ENCODE peak calls at places on chromosomes 2 and 18, in seven cellular contexts. A is MM.1S; D is cardiac fibroblast; E is CD8-positive, alpha-beta T cell; F is HL-60; N is cardiac muscle cell; B is LNCaP clone FGC. C is an unnamed sample.

GRCh38 chr2:85702172-85702571 is 8.0 kb downstream of the GNLY start:
- DNase-seq in F (no peak), D (peak), E (no peak), A (no peak), B (no peak), N (peak), C (peak)

GRCh38 chr2:32884346-32884745 is 62.4 kb upstream of the LTBP1 start:
- DNase-seq in N (no peak), A (no peak), B (no peak), F (no peak), E (no peak), D (no peak), C (peak)

GRCh38 chr2:21395366-21395765 is 271.6 kb downstream of the TDRD15 start:
- DNase-seq in A (no peak), E (no peak), B (no peak), D (no peak), N (no peak), F (no peak), C (no peak)

GRCh38 chr2:140200764-140201163 is 1420.6 kb upstream of the NXPH2 start:
- DNase-seq in F (no peak), N (no peak), A (peak), B (no peak), E (no peak), D (no peak), C (no peak)

GRCh38 chr2:39202639-39203369 is 41.0 kb downstream of the CDKL4 start:
- DNase-seq in B (no peak), N (no peak), E (no peak), A (no peak), F (no peak), D (peak), C (peak)

GRCh38 chr2:219658447-219658846 is 31.0 kb downstream of the SLC4A3 start:
- DNase-seq in E (no peak), D (peak), F (no peak), A (no peak), B (no peak), N (peak), C (no peak)

GRCh38 chr2:19818039-19818438 is 83.7 kb downstream of the TTC32 start:
- DNase-seq in A (no peak), D (no peak), N (peak), F (no peak), E (no peak), B (no peak), C (no peak)

GRCh38 chr2:26630669-26631360 is 10.4 kb downstream of the CIB4 start:
- DNase-seq in A (no peak), B (no peak), E (no peak), F (no peak), D (peak), N (no peak), C (peak)

GRCh38 chr2:12273111-12273510 is 443.6 kb upstream of the TRIB2 start:
- DNase-seq in F (no peak), B (no peak), N (no peak), D (no peak), A (no peak), E (no peak), C (no peak)

GRCh38 chr2:12271589-12271984 is 445.1 kb upstream of the TRIB2 start:
- DNase-seq in E (no peak), F (no peak), A (no peak), D (no peak), N (no peak), B (no peak), C (no peak)

GRCh38 chr2:12269041-12269972 is 447.4 kb upstream of the TRIB2 start:
- DNase-seq in A (no peak), E (no peak), D (no peak), F (no peak), N (no peak), B (no peak), C (peak)

GRCh38 chr2:12274591-12274990 is 442.1 kb upstream of the TRIB2 start:
- DNase-seq in A (no peak), E (no peak), B (no peak), N (no peak), F (no peak), D (no peak), C (no peak)

DNA sequence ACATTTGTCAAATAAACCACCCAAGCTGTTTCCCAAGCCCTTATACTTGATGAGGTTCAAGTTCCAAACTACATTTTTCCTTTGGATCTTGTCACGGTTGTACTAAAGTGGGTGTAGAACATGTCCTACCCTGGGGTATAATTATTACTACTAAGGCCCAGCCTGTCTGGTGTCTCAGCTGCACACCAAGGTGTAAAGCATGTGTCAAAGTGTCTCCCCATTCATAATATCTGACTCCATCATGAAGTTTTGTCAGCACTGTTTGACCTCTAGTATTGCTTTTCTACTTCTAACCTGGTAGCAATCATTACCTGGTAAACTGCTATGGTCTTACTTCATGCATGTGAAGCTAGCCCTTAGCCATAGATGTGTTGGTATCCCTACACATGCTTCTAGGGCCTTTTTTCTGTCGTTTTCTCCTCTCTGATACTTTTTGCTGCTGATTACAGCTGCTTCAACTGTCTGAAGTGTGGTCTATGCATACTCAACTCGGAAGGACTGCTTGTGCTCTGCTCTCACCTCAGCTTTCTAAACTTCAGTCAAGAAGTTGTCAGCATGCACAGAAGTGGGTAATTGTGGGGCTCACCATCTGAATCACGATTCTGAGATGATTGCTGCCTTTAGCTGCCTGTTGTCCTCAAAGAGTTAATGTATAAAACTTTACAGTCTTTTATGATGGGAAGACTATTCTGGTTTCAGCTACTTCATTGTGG is 445.7 kb upstream of the TRIB2 start:
- DNase-seq in D (no peak), E (no peak), B (no peak), N (no peak), A (no peak), F (no peak), C (no peak)
- H3K4me3 ChIP-seq in D (no peak), E (no peak), B (no peak), N (no peak), A (no peak), F (no peak), C (no peak)

GRCh38 chr2:240921319-240922233 is 15.4 kb downstream of the CROCC2 start:
- DNase-seq in B (no peak), A (no peak), N (peak), D (peak), F (no peak), E (no peak), C (peak)

GRCh38 chr2:240918258-240919091 is 12.3 kb downstream of the CROCC2 start:
- DNase-seq in B (no peak), F (no peak), D (no peak), N (no peak), E (no peak), A (no peak), C (no peak)

GRCh38 chr2:240919161-240919781 is 13.1 kb downstream of the CROCC2 start:
- DNase-seq in D (no peak), N (no peak), E (no peak), A (no peak), F (no peak), B (no peak), C (no peak)

GRCh38 chr2:240920783-240921231 is 14.7 kb downstream of the CROCC2 start:
- DNase-seq in F (no peak), A (no peak), N (no peak), D (no peak), E (no peak), B (no peak), C (no peak)

DNA sequence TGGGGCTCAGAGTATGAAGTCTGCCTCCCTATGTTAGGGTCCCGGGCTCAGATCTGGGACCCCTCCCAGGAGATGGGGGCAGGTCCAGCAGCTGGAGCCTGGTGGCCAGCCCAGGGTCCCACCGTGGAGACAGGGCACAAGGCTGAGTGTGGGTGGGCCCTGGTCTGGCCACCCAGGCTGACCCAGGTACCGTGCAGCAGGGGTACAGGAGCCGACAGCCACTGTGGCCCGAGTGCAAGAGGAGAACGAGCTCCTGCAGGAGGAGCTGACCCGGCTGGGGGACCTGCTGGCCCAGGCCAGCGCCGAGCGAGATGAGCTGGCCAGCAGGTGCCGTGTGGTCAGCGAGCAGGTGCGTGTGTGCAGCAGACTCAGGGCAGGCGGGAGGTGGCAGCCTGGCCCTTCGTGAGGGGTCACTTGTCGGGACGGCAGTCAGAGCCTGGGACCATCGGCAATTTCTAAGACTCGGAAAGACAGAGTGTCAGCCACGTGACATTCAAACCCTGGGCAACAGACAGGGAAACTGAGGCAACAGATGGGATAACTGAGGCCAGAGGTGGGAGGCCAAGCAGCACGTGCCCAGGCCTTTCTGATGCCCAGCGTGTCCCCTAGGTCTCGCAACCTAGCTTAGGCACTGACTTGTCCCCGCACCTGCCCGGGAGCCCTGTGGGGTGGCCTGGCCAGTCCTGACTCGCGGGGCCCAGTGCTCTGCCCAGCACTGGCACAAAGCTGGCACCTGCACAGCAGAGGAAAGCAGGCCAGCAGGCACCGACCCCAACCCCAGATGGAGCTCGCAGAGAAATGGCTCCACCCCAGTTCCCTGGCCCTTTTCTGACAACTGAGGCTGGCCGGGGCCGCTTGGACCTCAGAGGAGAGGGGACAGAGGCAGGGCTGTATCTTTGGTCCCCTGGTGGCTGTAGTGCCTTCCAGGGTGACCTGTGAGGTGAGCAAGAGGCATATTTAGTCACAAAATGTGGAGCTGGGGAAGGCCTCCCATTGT is 13.9 kb downstream of the CROCC2 start:
- DNase-seq in F (no peak), E (no peak), B (no peak), A (no peak), D (no peak), N (no peak), C (no peak)
- TF ChIP-seq CTCF in F (no peak), E (no peak), B (no peak), A (no peak), D (no peak), N (no peak), C (no peak)

DNA sequence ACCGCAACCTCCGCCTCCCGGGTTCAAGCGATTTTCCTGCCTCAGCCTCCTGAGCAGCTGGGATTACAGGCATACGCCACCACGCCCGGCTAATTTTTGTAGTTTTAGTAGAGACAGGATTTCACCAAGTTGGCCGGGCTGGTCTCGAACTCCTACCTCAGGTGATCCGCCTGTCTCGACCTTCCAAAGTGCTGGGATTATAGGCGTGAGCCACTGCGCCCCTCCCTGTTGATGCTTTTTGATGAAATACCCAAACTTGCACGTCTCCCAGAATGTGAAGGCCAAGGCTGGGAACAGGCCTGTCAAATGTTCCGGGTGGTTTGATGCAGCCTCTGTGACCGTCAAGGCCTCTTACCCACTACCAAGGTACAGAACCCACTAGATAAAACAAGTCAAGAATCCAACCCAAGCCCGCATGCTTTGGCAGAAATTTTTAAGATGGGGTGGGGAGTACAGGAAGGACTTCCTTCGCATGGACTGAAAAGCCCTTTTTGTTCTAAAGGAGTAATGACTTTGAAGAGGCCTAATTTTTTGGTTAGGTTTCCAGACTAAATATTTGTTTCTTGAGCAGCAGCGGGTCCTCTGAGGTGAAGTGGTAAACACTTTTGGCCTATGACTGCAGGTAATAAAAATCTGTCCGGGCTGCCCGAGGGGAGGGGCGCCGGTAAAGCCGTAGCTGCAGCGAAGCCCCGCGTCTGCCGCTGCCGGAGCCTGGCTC is 3.7 kb upstream of the EVX2 start:
- DNase-seq in D (no peak), B (no peak), E (no peak), A (no peak), F (no peak), N (no peak), C (no peak)
- H3K4me3 ChIP-seq in D (no peak), B (no peak), E (no peak), A (peak), F (peak), N (peak), C (no peak)

DNA sequence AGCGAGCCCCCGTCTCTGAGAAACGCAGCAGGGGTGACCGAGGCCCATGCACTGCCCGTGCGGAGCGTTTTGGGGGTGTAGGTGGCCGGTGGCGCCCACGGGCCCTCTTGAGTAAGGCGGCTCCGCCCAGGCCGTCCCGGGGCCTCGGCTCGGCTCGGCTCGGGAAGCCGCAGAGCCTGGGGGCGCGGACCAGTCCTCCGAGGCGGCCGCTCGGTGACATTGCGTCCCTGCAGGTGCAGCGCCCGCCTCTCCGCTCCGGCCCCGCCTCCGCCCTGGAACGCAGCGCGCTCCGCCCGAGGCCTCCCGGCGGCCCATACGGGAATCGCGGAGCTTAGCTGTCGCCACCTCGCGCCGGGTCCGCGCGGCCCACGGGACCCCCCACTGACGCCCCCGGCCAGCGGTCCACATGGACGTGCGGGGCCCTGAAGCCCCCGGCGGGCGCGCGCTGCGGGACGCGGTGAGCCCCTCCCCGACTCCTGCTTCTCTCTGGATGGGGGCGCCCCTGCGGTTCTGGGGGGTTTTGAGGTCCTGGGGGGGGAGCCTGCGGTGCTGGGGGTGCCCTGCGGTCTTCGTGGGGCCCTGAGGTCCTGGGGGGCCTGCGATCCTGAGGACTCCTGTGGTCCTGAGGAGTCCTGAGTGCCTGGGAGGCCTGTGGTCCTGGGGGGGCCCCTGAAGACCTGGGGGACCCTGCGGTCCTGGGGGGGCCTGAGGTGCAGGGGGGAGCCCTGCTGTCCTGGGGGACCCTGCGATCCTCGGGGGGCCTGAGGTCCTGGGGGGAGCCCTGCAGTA is at the start of gene HSBP1L1:
- DNase-seq in A (peak), D (peak), N (peak), E (peak), F (peak), B (no peak), C (peak)
- TF ChIP-seq CTCF in A (no peak), D (no peak), N (no peak), E (no peak), F (no peak), B (peak), C (no peak)

GRCh38 chr2:60532421-60532820 is 21.0 kb downstream of the BCL11A start:
- DNase-seq in D (no peak), B (no peak), F (no peak), N (no peak), A (no peak), E (no peak), C (no peak)
- H3K4me3 ChIP-seq in D (no peak), B (no peak), F (no peak), N (no peak), A (no peak), E (no peak), C (no peak)

GRCh38 chr2:202023198-202023903 is 10.3 kb upstream of the FZD7 start:
- DNase-seq in F (no peak), E (no peak), N (no peak), D (no peak), B (no peak), A (no peak), C (no peak)
- TF ChIP-seq CTCF in F (no peak), E (no peak), N (no peak), D (no peak), B (no peak), A (no peak), C (no peak)

GRCh38 chr2:151070253-151070652 is 191.4 kb downstream of the RBM43 start:
- DNase-seq in B (no peak), D (no peak), N (no peak), F (no peak), E (no peak), A (no peak), C (no peak)
- H3K4me3 ChIP-seq in B (no peak), D (no peak), N (no peak), F (no peak), E (no peak), A (no peak), C (no peak)

DNA sequence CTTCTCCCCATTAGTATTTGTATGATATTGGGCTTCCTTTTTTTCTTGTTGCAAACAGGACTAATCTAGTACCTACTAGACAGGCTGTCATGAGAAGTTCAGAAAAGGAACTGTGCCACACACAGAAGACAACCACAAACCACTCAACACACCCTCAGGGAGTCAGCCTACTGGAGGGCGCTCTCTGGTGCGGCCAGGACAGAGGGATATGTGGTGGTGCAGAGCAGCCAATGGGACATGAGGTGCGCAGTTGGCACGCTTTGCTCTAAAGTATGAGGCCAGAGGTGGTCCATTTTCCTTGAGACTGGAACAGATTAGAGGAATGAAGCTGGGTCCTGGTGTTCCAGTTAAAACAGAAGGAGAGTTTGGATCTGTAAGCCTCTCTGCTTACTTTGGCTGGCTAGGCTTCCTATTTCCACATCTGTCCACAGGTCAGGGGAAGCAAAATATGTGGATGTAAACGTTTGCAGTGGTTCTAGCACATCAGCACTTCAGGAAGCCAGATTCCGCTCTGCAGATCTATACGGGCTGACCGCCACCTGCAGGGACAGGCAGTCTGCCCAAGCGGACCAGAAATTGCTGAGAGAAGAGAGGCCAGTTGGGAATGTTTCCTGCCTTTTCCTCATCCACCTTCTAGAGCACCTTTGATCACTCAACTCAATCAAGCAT is 114.1 kb downstream of the GFPT1 start:
- DNase-seq in A (no peak), B (no peak), F (peak), N (peak), D (no peak), E (no peak), C (no peak)
- TF ChIP-seq CTCF in A (no peak), B (no peak), F (no peak), N (peak), D (no peak), E (no peak), C (no peak)

DNA sequence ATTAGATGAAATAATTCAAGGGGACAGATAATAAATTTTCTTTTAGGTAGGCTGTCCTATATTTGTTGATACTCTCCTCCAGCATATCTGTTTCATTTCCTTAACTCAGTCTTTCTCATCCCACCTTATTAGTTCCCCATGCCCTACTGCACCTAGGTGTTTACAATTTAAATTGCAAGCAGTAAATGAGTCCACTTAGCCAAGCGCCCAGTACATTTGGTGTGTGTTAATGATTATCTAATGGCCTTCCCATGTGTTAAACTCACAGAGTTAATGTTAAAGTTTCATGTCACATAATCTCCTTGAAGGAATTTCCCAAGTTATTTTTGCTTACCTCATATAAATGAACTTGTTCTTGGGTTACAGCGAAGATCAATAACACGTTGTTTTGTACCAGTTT is 31.2 kb downstream of the ITGB6 start:
- DNase-seq in N (no peak), F (no peak), D (no peak), B (no peak), E (no peak), A (no peak), C (no peak)
- H3K4me3 ChIP-seq in N (no peak), F (no peak), D (no peak), B (no peak), E (no peak), A (no peak), C (no peak)